ENCODE peak calls at places on chromosomes 12 and 14, in eight cellular contexts. Q, A, X, C, O, G, N and I are unnamed samples.

GRCh38 chr14:63964063-63964462 is 111.3 kb downstream of the SYNE2 start:
- DNase-seq in Q (no peak), A (no peak), X (no peak), C (no peak), O (no peak), G (no peak), N (no peak), I (no peak)

GRCh38 chr12:94643585-94643984 is 6.8 kb downstream of the TMCC3 start:
- DNase-seq in Q (no peak), A (no peak), X (no peak), C (no peak), O (no peak), G (no peak), N (peak), I (no peak)

GRCh38 chr12:11085419-11085818 is 6.7 kb downstream of the TAS2R43 start:
- DNase-seq in Q (no peak), A (no peak), X (no peak), C (no peak), O (no peak), G (no peak), N (peak), I (no peak)

GRCh38 chr12:106428379-106428778 is 70.8 kb downstream of the POLR3B start:
- DNase-seq in Q (peak), A (no peak), X (peak), C (no peak), O (no peak), G (no peak), N (peak), I (peak)

GRCh38 chr12:80713419-80713818 is 3.3 kb upstream of the MYF5 start:
- DNase-seq in Q (no peak), A (no peak), X (no peak), C (no peak), O (no peak), G (no peak), N (no peak), I (no peak)

GRCh38 chr12:4268549-4269181 is 4.9 kb upstream of the CCND2 start:
- DNase-seq in Q (no peak), A (no peak), X (no peak), C (no peak), O (no peak), G (no peak), N (no peak), I (no peak)

GRCh38 chr12:115338566-115339294 is 654.8 kb upstream of the TBX3 start:
- DNase-seq in Q (no peak), A (peak), X (no peak), C (no peak), O (no peak), G (no peak), N (no peak), I (no peak)

GRCh38 chr14:90628825-90629224 is 187.4 kb downstream of the TTC7B start:
- DNase-seq in Q (peak), A (no peak), X (no peak), C (no peak), O (no peak), G (no peak), N (no peak), I (no peak)

GRCh38 chr12:113831016-113831415 is 135.1 kb downstream of the RBM19 start:
- DNase-seq in Q (no peak), A (no peak), X (peak), C (no peak), O (no peak), G (no peak), N (peak), I (no peak)

GRCh38 chr12:78359530-78359929 is 505.0 kb upstream of the SYT1 start:
- DNase-seq in Q (no peak), A (no peak), X (peak), C (no peak), O (no peak), G (no peak), N (peak), I (peak)

GRCh38 chr12:58877243-58877743 is 43.0 kb downstream of the LRIG3 start:
- DNase-seq in Q (no peak), A (peak), X (peak), C (no peak), O (no peak), G (no peak), N (peak), I (peak)

GRCh38 chr12:13367973-13368372 is 171.4 kb downstream of the EMP1 start:
- DNase-seq in Q (no peak), A (no peak), X (no peak), C (no peak), O (no peak), G (no peak), N (no peak), I (no peak)

GRCh38 chr14:22542360-22542759 is 46.7 kb downstream of the DAD1 start:
- DNase-seq in Q (no peak), A (peak), X (no peak), C (no peak), O (no peak), G (no peak), N (no peak), I (no peak)

GRCh38 chr12:112096667-112097066 is 11.9 kb downstream of the NAA25 start:
- DNase-seq in Q (no peak), A (peak), X (peak), C (no peak), O (no peak), G (no peak), N (peak), I (peak)

GRCh38 chr12:104632724-104633181 is 176.0 kb downstream of the CHST11 start:
- DNase-seq in Q (no peak), A (no peak), X (peak), C (no peak), O (no peak), G (no peak), N (peak), I (peak)

GRCh38 chr14:65824285-65824977 is 411.9 kb downstream of the FUT8 start:
- DNase-seq in Q (peak), A (peak), X (peak), C (peak), O (no peak), G (peak), N (peak), I (peak)

GRCh38 chr14:21023174-21023573 is 1.7 kb downstream of the NDRG2 start:
- DNase-seq in Q (peak), A (no peak), X (no peak), C (no peak), O (no peak), G (no peak), N (no peak), I (no peak)

GRCh38 chr12:7142809-7143465 is 12.8 kb downstream of the CLSTN3 start:
- DNase-seq in Q (no peak), A (no peak), X (no peak), C (peak), O (no peak), G (no peak), N (no peak), I (no peak)

GRCh38 chr12:50050410-50051280 is 6.8 kb upstream of the ASIC1 start:
- DNase-seq in Q (peak), A (no peak), X (peak), C (peak), O (peak), G (no peak), N (peak), I (peak)

GRCh38 chr12:128268348-128268725 is 1.4 kb downstream of the TMEM132C start:
- DNase-seq in Q (no peak), A (no peak), X (no peak), C (no peak), O (no peak), G (no peak), N (no peak), I (no peak)

GRCh38 chr12:104296718-104297117 is 6.8 kb upstream of the EID3 start:
- DNase-seq in Q (no peak), A (no peak), X (no peak), C (no peak), O (no peak), G (no peak), N (no peak), I (no peak)

DNA sequence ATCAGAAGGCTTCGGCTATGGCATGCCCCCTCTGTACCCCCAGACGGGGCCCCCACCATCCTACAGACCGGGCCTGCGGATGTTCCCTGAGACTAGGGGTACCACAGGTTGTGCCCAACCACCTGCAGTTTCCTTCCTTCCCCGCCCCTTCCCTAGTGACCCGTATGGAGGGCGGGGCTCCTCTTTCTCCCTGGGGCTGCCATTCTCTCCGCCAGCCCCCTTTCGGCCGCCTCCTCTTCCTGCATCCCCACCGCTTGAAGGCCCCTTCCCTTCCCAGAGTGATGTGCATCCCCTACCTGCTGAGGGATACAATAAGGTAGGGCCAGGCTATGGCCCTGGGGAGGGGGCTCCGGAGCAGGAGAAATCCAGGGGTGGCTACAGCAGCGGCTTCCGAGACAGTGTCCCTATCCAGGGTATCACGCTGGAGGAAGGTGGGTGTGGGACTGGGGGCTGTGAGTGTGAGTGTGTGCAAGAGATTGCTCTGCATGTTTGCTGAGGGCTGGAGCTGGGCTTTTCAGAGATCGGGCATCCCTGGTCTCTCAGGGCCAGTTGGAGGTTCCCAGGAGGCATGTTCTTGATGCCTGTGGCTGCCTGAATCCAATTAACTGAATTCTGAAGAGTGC is 8.6 kb downstream of the NFATC4 start:
- DNase-seq in Q (no peak), A (no peak), X (no peak), C (no peak), O (no peak), G (no peak), N (no peak), I (no peak)
- H3K4me3 ChIP-seq in Q (no peak), A (no peak), X (no peak), C (no peak), O (no peak), G (no peak), N (no peak), I (no peak)

DNA sequence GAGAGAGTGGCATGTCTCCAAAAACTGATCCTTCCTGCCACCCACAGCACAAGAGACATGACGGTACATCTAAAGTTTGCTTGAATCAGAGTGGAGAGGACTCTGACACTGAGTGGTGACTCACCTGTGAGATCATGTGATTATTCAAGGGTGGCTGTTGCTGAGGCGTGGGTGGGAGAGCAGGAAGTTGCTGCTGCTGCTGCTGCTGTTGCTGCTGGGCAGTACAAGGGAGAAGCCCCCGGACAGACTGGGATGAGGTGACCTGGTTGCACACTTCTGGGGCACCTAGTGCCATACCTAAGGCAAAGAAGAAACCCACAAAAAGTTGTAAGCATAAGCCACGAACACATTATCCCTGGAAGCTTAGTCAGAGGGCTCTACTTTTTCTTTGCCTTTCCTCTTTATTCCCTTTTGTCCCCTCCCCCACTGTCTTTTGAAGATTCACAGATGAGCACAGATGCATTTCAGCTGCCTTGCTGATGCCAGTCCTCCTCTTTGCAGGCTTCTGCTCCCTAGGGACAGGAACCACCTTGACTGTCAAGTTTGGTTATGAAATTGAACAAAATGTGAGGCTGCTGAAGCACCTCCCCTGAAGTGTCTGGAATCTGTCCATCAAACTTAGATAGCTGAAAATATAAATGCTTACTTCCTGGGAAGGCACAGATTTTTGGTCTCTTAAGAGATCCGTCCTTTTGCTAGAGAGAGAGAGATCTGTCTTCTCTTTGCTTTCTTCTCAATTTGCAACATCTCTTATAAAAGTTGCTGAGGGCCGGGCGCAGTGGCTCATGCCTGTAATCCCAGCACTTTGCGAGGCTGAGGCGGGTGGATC is 29.5 kb upstream of the STAC3 start:
- DNase-seq in Q (no peak), A (peak), X (peak), C (no peak), O (no peak), G (no peak), N (peak), I (peak)
- H3K4me3 ChIP-seq in Q (no peak), A (no peak), X (peak), C (no peak), O (no peak), G (no peak), N (peak), I (no peak)

GRCh38 chr12:48235796-48236333 is 32.8 kb upstream of the OR10AD1 start:
- DNase-seq in Q (no peak), A (no peak), X (no peak), C (no peak), O (no peak), G (no peak), N (no peak), I (no peak)
- H3K4me3 ChIP-seq in Q (no peak), A (no peak), X (no peak), C (no peak), O (no peak), G (no peak), N (no peak), I (no peak)

GRCh38 chr12:54563787-54564186 is 14.4 kb downstream of the PDE1B start:
- DNase-seq in Q (no peak), A (no peak), X (no peak), C (no peak), O (no peak), G (no peak), N (no peak), I (no peak)

GRCh38 chr12:54564768-54565167 is 15.4 kb downstream of the PDE1B start:
- DNase-seq in Q (no peak), A (no peak), X (no peak), C (no peak), O (no peak), G (no peak), N (no peak), I (no peak)

GRCh38 chr12:54566792-54567191 is 17.4 kb downstream of the PDE1B start:
- DNase-seq in Q (no peak), A (no peak), X (no peak), C (no peak), O (no peak), G (no peak), N (no peak), I (no peak)

GRCh38 chr12:54562720-54563356 is 13.4 kb downstream of the PDE1B start:
- DNase-seq in Q (no peak), A (no peak), X (no peak), C (no peak), O (no peak), G (no peak), N (no peak), I (no peak)

DNA sequence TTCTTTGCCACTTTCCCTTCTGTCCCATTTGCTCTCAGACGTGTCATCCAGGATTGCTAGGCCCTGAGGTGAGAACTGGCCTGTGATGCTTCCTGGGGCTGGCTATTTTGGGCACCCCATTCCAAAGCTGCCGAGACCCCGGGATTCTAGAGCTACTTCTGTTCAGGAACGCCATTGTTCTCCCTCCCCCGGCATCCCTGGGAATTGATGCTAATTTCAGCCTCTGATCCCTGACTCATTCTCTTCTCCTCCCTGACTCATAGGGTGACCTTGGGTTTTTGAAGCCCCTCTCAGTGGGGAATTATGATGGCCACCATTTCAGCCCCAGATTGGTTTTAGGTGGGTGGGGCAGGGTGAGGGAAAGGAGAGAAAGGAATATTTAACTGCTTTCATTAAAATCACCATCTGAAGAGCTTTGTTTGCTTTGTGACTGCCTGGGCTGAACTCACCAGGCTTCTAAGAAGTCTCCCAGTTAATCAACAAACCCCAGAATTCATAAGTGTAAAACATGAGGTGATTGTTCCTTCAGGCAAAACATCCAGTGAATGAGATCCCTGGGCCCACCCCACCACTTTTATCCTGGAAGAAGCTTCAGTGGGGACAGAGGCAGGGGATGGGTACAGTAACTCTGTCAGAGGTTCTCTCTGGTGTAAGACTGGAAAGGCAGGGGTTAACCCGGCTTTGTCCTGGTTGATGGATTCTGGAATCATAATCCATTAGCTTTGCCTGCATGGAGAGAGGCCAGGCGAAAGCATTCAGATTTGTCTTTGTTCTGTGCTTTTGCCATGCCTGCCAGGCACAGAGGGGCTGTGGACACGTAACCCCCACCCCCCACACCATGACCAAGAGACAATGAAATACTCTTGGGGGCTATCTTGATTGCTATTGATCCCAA is 16.5 kb downstream of the PDE1B start:
- DNase-seq in Q (no peak), A (no peak), X (no peak), C (no peak), O (no peak), G (no peak), N (no peak), I (no peak)
- H3K4me3 ChIP-seq in Q (no peak), A (no peak), X (no peak), C (no peak), O (no peak), G (no peak), N (no peak), I (no peak)

GRCh38 chr12:47813491-47814196 is 6.1 kb downstream of the HDAC7 start:
- DNase-seq in Q (no peak), A (no peak), X (no peak), C (no peak), O (no peak), G (peak), N (no peak), I (no peak)

GRCh38 chr12:47812797-47813490 is 6.8 kb downstream of the HDAC7 start:
- DNase-seq in Q (peak), A (peak), X (peak), C (peak), O (peak), G (peak), N (peak), I (peak)

GRCh38 chr12:47811070-47811391 is 8.7 kb downstream of the HDAC7 start:
- DNase-seq in Q (no peak), A (no peak), X (no peak), C (no peak), O (no peak), G (no peak), N (no peak), I (no peak)

GRCh38 chr12:47814539-47815170 is 5.0 kb downstream of the HDAC7 start:
- DNase-seq in Q (no peak), A (no peak), X (no peak), C (no peak), O (no peak), G (no peak), N (no peak), I (no peak)

DNA sequence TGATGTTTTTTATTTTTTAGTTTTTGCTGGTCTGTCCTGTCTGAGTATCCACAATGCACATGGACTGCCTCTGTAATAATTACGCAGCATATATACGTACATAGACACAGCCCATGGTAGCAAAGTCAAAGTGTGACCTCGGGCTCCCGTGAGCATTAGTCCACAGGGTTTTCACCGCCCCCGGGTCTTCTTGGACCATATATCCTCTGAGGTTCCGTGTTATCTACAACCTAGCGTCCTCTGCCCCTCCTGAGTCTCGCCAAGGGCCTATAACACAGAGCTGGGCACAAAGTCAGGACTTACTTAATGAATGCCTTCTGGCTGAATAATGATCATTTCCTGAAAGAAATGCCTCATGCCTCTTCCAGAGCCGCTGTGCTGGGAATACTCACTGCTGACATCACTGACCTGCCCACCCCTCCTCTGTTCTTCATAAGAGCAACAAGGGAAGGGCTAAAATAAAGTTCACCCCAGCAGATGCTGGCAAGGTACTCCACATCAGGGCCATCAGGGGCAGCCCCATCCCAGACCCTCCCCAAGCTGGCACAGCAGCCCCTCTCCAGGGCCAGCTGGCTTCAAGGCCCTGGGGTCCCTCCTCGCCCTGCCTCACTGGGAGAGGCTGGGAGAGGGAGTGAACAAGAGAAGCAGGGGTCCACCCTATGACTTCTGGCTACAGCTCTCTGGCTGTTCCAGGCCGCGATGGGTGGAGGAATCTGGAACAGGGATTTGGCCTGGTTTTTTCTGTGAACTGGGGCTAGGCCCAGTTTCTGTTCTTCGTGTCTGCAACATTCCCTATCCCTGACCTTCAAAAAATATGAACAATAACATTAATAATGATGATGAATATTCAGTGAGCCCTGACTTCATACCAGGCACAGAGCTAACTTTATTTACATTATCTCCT is 7.9 kb downstream of the HDAC7 start:
- DNase-seq in Q (peak), A (no peak), X (peak), C (peak), O (peak), G (no peak), N (peak), I (peak)
- H3K4me3 ChIP-seq in Q (peak), A (no peak), X (no peak), C (peak), O (no peak), G (no peak), N (no peak), I (peak)

DNA sequence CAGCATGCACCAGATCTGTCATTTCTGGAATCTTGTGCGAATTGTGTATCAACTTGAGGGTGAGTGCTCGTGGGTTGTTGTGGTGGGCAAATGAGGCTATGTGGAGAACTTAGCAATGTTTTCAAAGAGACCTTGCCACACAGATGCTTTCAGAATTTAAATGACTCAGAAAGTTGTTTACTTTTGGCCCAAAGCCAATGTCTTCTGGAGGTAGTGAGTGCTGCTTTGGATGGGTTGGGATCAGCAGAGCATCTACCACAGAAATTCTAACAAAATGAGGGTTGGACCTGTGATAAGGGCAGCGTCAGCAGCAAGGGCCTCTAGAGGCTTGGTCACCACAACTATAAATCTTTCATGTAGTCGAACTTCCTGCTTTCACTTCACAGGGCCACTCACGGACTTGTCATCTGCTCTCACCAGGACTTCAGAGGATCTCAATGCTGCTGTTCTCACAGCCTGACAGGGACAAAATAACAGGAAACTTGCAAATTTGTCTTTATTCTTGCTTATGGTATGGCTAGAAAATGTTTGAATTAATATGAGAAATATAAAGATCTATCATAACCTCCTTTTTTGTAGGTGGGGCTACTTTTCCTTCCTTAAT is 111.4 kb downstream of the DACT1 start:
- DNase-seq in Q (no peak), A (peak), X (peak), C (peak), O (no peak), G (no peak), N (peak), I (peak)
- H3K4me3 ChIP-seq in Q (no peak), A (no peak), X (no peak), C (no peak), O (no peak), G (no peak), N (no peak), I (no peak)